ENCODE peak calls at places on chromosome 16, in nine cellular contexts. Z is lower leg skin; R is MM.1S; C is effector memory CD4-positive, alpha-beta T cell; T is AG09309; V is neuronal stem cell; F is NB4; S is heart left ventricle; Y is tibial artery. Q is an unnamed sample.
A peak's percentile ranks its signal among the peaks of the same experiment; 100 is the strongest.

GRCh38 chr16:70689035-70689969 is 3.4 kb upstream of the MTSS2 start:
- DNase-seq in S (no peak), T (no peak), F (no peak), R (no peak), Z (no peak), V (no peak), Y (no peak), C (no peak), Q (no peak)

GRCh38 chr16:1006781-1007180 is 25.2 kb downstream of the SOX8 start:
- DNase-seq in C (no peak), V (no peak), R (no peak), T (no peak), Y (no peak), F (no peak), Z (no peak), S (no peak), Q (no peak)

GRCh38 chr16:610513-611381 is 20.0 kb upstream of the WFIKKN1 start:
- DNase-seq in Z (no peak), R (no peak), Y (no peak), S (peak; percentile 58), C (peak; percentile 34), F (no peak), T (no peak), V (no peak), Q (peak; percentile 31)

GRCh38 chr16:11278681-11279628 is 2.2 kb downstream of the PRM1 start:
- DNase-seq in S (no peak), T (no peak), V (no peak), R (no peak), C (no peak), F (peak; percentile 47), Y (no peak), Z (no peak), Q (no peak)

GRCh38 chr16:53962041-53962440 is 258.1 kb downstream of the FTO start:
- DNase-seq in Z (no peak), S (no peak), Y (no peak), F (no peak), R (no peak), C (no peak), V (no peak), T (no peak), Q (no peak)

GRCh38 chr16:50371936-50372595 is 3.3 kb upstream of the BRD7 start:
- DNase-seq in Y (no peak), Z (no peak), F (peak; percentile 25), R (no peak), C (no peak), S (no peak), V (no peak), T (no peak), Q (no peak)

GRCh38 chr16:72997141-72997542 is 50.8 kb downstream of the ZFHX3 start:
- DNase-seq in T (no peak), V (no peak), S (no peak), C (no peak), F (peak; percentile 96), Z (peak; percentile 74), Y (peak; percentile 78), R (no peak), Q (no peak)

GRCh38 chr16:31301708-31302400 is 42.1 kb downstream of the ITGAM start:
- DNase-seq in V (no peak), Z (no peak), T (peak; percentile 17), Y (peak; percentile 33), R (no peak), F (peak; percentile 91), S (no peak), C (no peak), Q (peak; percentile 23)

GRCh38 chr16:20598832-20599469 is 22.8 kb upstream of the ACSM2B start:
- DNase-seq in V (no peak), F (no peak), Z (no peak), Y (no peak), T (no peak), R (no peak), C (no peak), S (no peak), Q (no peak)

GRCh38 chr16:87661561-87661960 is 59.3 kb downstream of the JPH3 start:
- DNase-seq in F (peak; percentile 96), Z (no peak), T (no peak), V (peak; percentile 63), S (peak; percentile 38), R (peak; percentile 26), C (no peak), Y (no peak), Q (peak; percentile 89)

GRCh38 chr16:9408297-9408696 is 316.9 kb downstream of the HAPSTR1 start:
- DNase-seq in F (no peak), S (no peak), T (no peak), R (no peak), C (no peak), V (no peak), Y (no peak), Z (no peak), Q (no peak)

GRCh38 chr16:11211061-11211976 is 44.7 kb downstream of the SOCS1 start:
- DNase-seq in T (no peak), F (no peak), V (no peak), R (no peak), Y (no peak), C (no peak), S (no peak), Z (no peak), Q (no peak)

GRCh38 chr16:27363797-27364196 is 38.2 kb upstream of the IL21R start:
- DNase-seq in Y (no peak), F (no peak), R (no peak), V (no peak), T (no peak), S (no peak), Z (peak; percentile 89), C (no peak), Q (no peak)

GRCh38 chr16:67415872-67416793 is at the start of gene ZDHHC1:
- DNase-seq in V (peak; percentile 69), F (no peak), Z (no peak), C (peak; percentile 11), T (no peak), S (peak; percentile 72), R (peak; percentile 55), Y (peak; percentile 60), Q (no peak)

DNA sequence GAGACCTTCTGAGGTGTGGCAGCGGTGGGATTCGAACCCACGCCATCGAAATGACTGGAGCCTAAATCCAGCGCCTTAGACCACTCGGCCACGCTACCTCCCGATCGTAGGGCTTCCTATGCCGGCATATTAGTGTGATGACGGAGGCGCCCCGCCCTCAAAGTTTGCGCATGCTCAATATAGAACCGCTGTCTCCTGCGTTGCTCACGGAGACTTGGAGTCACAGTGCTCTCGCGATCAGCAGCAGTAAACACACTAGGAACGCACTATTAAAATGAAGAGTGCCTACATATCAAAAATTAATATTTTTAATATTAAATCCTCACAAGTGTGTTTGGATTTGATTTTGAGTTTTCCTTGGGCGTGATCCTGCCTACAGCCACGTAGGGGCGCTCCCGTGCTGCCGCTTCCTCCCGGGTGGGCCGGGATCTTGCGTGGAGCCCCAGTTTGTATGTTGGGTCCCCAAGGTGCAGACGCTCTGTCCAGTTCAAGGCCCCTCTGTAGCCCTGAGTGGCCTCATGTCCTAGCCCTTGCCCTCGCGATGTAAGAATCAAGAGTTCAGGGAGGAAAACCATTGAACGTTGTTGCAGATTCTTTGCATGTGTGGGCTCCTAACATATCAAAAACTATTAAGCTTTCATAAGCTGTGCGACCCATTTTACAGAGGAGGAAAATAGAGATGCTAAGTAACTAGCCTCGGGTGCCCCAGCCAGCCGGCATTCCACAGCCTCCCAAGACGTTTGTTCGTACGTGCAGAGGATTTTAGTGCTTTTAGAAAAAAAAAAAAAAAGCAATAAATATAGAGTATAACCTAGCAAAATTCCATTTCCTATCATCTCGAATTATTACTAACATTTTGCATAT is 10.2 kb upstream of the EEF2K start:
- DNase-seq in Y (peak; percentile 88), Z (peak; percentile 99), S (peak; percentile 84), C (peak; percentile 82), R (peak; percentile 90), F (peak; percentile 88), T (peak; percentile 47), V (peak; percentile 95), Q (peak; percentile 87)
- H3K4me3 ChIP-seq in Y (peak overlapping the region; percentile 47), Z (peak overlapping the region; percentile 9), S (peak overlapping the region; percentile 67), C (peak overlapping the region; percentile 61), R (peak overlapping the region; percentile 62), F (peak overlapping the region; percentile 73), T (peak overlapping the region; percentile 54), V (peak overlapping the region; percentile 87), Q (peak overlapping the region; percentile 72)

DNA sequence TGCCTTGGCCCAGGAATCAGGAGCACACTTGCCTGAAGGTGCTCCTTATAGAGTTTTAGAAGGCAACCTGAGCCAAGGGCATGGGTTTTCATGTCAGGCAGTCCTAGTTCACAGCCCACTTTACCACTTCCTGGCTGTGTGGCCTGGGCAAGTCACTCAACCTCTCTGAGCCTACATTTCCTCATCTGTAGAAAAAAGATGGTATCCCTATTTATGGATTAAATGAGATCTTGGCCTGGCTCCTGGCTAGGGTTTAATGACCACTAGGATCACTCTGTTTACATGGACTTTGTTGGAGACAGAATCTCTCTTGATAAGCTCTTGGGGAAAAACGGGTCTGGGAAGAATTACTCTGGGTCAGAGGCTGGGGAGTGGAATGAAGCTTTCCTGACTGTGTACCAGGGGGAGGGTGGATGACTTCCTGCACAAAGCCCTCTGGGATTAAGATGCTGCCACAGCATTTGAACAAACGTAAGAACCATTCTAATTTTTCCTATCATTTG is 2.3 kb downstream of the MT2A start:
- DNase-seq in Z (no peak), S (no peak), F (no peak), Y (peak; percentile 25), T (peak; percentile 60), C (no peak), V (no peak), R (no peak), Q (peak; percentile 37)
- H3K4me3 ChIP-seq in Z (no peak overlapping the region), S (peak overlapping the region; percentile 74), F (no peak overlapping the region), Y (peak overlapping the region; percentile 76), T (peak overlapping the region; percentile 33), C (peak overlapping the region; percentile 72), V (no peak overlapping the region), R (no peak overlapping the region), Q (no peak overlapping the region)

GRCh38 chr16:86432048-86432447 is 78.3 kb upstream of the FOXF1 start:
- DNase-seq in F (no peak), T (no peak), C (no peak), V (no peak), Y (no peak), S (no peak), Z (no peak), R (no peak), Q (no peak)
- H3K4me3 ChIP-seq in F (no peak overlapping the region), T (no peak overlapping the region), C (no peak overlapping the region), V (no peak overlapping the region), Y (no peak overlapping the region), S (no peak overlapping the region), Z (no peak overlapping the region), R (no peak overlapping the region), Q (no peak overlapping the region)

DNA sequence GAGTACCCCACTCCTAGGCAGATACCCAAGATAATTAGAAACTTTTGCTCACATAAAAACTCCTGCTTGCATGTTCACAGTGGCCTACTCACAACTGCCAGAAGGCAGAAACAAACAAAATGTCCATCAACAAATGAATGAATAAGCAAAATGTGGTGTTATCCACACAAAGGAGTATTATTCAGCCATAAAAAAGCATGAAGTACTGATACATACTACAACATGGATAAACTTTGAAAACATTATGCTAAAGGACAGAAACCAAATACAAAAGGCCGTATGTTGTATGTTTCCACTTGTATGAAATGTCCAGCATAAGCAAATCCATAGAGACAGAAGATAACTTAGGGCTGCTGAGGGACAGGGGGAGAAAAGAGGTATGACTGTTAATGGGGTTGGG is 1.9 kb downstream of the HSDL1 start:
- DNase-seq in S (no peak), Z (no peak), C (no peak), Y (no peak), R (no peak), V (no peak), F (no peak), T (no peak), Q (no peak)
- H3K4me3 ChIP-seq in S (no peak overlapping the region), Z (no peak overlapping the region), C (no peak overlapping the region), Y (no peak overlapping the region), R (no peak overlapping the region), V (no peak overlapping the region), F (no peak overlapping the region), T (no peak overlapping the region), Q (no peak overlapping the region)